ENCODE peak calls at places on chromosomes 13 and 19, in eight cellular contexts. H is stimulated activated CD4-positive, alpha-beta T cell treated with anti-CD3 and anti-CD28 coated beads, Interleukin-1b, Interleukin-23, amount 100 ng/mL, for 1 hour; U is kidney epithelial cell; K is kidney glomerular epithelial cell; Y is Ammon's horn; B is activated CD4-positive, alpha-beta T cell treated with anti-CD3 and anti-CD28 coated beads, Interleukin-2, amount 50 U/mL, for 1 hour; N is activated T-helper 1 cell treated with anti-CD3 and anti-CD28 coated beads, Interleukin-2, amount 50 U/mL, for 16 hours; G is amniotic stem cell. O is an unnamed sample.

GRCh38 chr13:52412128-52412527 is 6.2 kb upstream of the THSD1 start:
- DNase-seq in H (no peak), U (no peak), K (no peak), Y (no peak), B (no peak), N (no peak), G (no peak), O (no peak)

GRCh38 chr19:10797541-10798256 is 38.3 kb downstream of the TMED1 start:
- DNase-seq in H (peak), U (no peak), K (no peak), Y (peak), B (peak), N (peak), G (no peak), O (no peak)

GRCh38 chr19:29873024-29873800 is 61.4 kb downstream of the CCNE1 start:
- DNase-seq in H (peak), U (no peak), K (no peak), Y (peak), B (peak), N (peak), G (no peak), O (peak)

GRCh38 chr19:32876919-32877285 is 7.3 kb upstream of the SLC7A9 start:
- DNase-seq in H (no peak), U (no peak), K (no peak), Y (no peak), B (no peak), N (no peak), G (no peak), O (peak)

GRCh38 chr19:40341601-40342482 is 6.4 kb downstream of the C19orf47 start:
- DNase-seq in H (no peak), U (no peak), K (no peak), Y (peak), B (no peak), N (no peak), G (no peak), O (no peak)

GRCh38 chr13:94705081-94705751 is 7.1 kb downstream of the SOX21 start:
- DNase-seq in H (no peak), U (no peak), K (no peak), Y (no peak), B (no peak), N (no peak), G (no peak), O (no peak)

GRCh38 chr19:21843081-21843480 is 7.1 kb upstream of the ZNF43 start:
- DNase-seq in H (no peak), U (no peak), K (no peak), Y (no peak), B (no peak), N (no peak), G (no peak), O (no peak)

GRCh38 chr19:47351545-47351944 is 2.4 kb downstream of the DHX34 start:
- DNase-seq in H (no peak), U (no peak), K (no peak), Y (peak), B (no peak), N (no peak), G (no peak), O (no peak)

GRCh38 chr13:111916201-111916600 is 150.7 kb upstream of the SOX1 start:
- DNase-seq in H (no peak), U (no peak), K (no peak), Y (no peak), B (no peak), N (no peak), G (no peak), O (no peak)

GRCh38 chr19:1445185-1445931 is 4.6 kb upstream of the APC2 start:
- DNase-seq in H (peak), U (no peak), K (peak), Y (peak), B (peak), N (peak), G (peak), O (peak)

GRCh38 chr19:50513746-50514345 is at the start of gene ASPDH:
- DNase-seq in H (no peak), U (no peak), K (no peak), Y (peak), B (no peak), N (no peak), G (no peak), O (peak)

GRCh38 chr19:17302391-17303166 is 646 bp downstream of the ABHD8 start:
- DNase-seq in H (no peak), U (no peak), K (no peak), Y (peak), B (no peak), N (no peak), G (no peak), O (no peak)

GRCh38 chr13:75151081-75151643 is 330.8 kb downstream of the TBC1D4 start:
- DNase-seq in H (no peak), U (peak), K (peak), Y (no peak), B (no peak), N (no peak), G (peak), O (no peak)

GRCh38 chr13:72458701-72459100 is 268.7 kb downstream of the MZT1 start:
- DNase-seq in H (no peak), U (peak), K (peak), Y (no peak), B (no peak), N (no peak), G (no peak), O (no peak)

GRCh38 chr19:41530761-41531301 is 45.1 kb upstream of the CEACAM21 start:
- DNase-seq in H (no peak), U (no peak), K (no peak), Y (peak), B (no peak), N (no peak), G (no peak), O (no peak)

GRCh38 chr19:19777692-19778091 is 43.9 kb downstream of the ZNF506 start:
- DNase-seq in H (no peak), U (no peak), K (no peak), Y (no peak), B (no peak), N (no peak), G (no peak), O (no peak)

GRCh38 chr19:7505288-7505681 is 10.6 kb upstream of the ZNF358 start:
- DNase-seq in H (no peak), U (no peak), K (no peak), Y (no peak), B (no peak), N (no peak), G (no peak), O (no peak)

GRCh38 chr19:48872884-48873475 is 759 bp downstream of the PPP1R15A start:
- DNase-seq in H (peak), U (peak), K (peak), Y (peak), B (peak), N (peak), G (peak), O (peak)

GRCh38 chr19:40416918-40417713 is 3.9 kb upstream of the PRX start:
- DNase-seq in H (no peak), U (no peak), K (no peak), Y (no peak), B (no peak), N (no peak), G (no peak), O (no peak)

GRCh38 chr19:41527079-41527478 is 48.9 kb upstream of the CEACAM21 start:
- DNase-seq in H (no peak), U (no peak), K (no peak), Y (no peak), B (no peak), N (no peak), G (no peak), O (no peak)

GRCh38 chr13:109872864-109873263 is 86.5 kb upstream of the IRS2 start:
- DNase-seq in H (no peak), U (no peak), K (no peak), Y (no peak), B (no peak), N (no peak), G (no peak), O (no peak)

GRCh38 chr19:29060833-29061364 is 152.1 kb downstream of the UQCRFS1 start:
- DNase-seq in H (no peak), U (no peak), K (no peak), Y (no peak), B (no peak), N (no peak), G (no peak), O (no peak)

GRCh38 chr13:30577381-30577780 is 40.3 kb upstream of the USPL1 start:
- DNase-seq in H (no peak), U (peak), K (peak), Y (no peak), B (peak), N (peak), G (peak), O (peak)

GRCh38 chr13:65959305-65959704 is 1270.8 kb downstream of the PCDH9 start:
- DNase-seq in H (no peak), U (no peak), K (no peak), Y (no peak), B (no peak), N (no peak), G (peak), O (no peak)

GRCh38 chr19:7869910-7870511 is 4.2 kb downstream of the PRR36 start:
- DNase-seq in H (no peak), U (no peak), K (no peak), Y (no peak), B (peak), N (no peak), G (no peak), O (no peak)

GRCh38 chr19:42132030-42132628 is at the start of gene POU2F2:
- DNase-seq in H (peak), U (no peak), K (no peak), Y (peak), B (peak), N (peak), G (no peak), O (no peak)

GRCh38 chr13:92681239-92681638 is 545.4 kb upstream of the GPC6 start:
- DNase-seq in H (no peak), U (no peak), K (no peak), Y (no peak), B (no peak), N (no peak), G (no peak), O (no peak)

GRCh38 chr19:50458396-50459066 is 17.8 kb upstream of the EMC10 start:
- DNase-seq in H (no peak), U (no peak), K (no peak), Y (no peak), B (no peak), N (no peak), G (no peak), O (no peak)

GRCh38 chr13:79457948-79458347 is 23.0 kb upstream of the NDFIP2 start:
- DNase-seq in H (no peak), U (no peak), K (peak), Y (peak), B (no peak), N (no peak), G (no peak), O (peak)

GRCh38 chr19:18612051-18612771 is 459 bp upstream of the TMEM59L start:
- DNase-seq in H (no peak), U (no peak), K (no peak), Y (no peak), B (no peak), N (no peak), G (no peak), O (no peak)